ENCODE peak calls at places on chromosome 17, in eight cellular contexts. S is uterus, Q is cardiac fibroblast, R is IMR-90, E is PC-3, A is AG09319, G is H9, F is BJ. H is an unnamed sample.

GRCh38 chr17:57432507-57433277 is 176.4 kb downstream of the MSI2 start:
- DNase-seq in F (no peak), A (no peak), E (no peak), Q (no peak), S (no peak), R (no peak), G (no peak), H (no peak)

GRCh38 chr17:82948081-82948511 is 108.3 kb upstream of the ZNF750 start:
- DNase-seq in F (no peak), R (no peak), A (no peak), S (peak; percentile 7), E (no peak), Q (no peak), G (no peak), H (no peak)

GRCh38 chr17:68580236-68580903 is 20.8 kb downstream of the FAM20A start:
- DNase-seq in S (peak; percentile 48), E (no peak), A (peak; percentile 81), R (peak; percentile 17), Q (peak; percentile 82), F (peak; percentile 73), G (no peak), H (peak; percentile 64)

GRCh38 chr17:40564883-40565744 is at the start of gene CCR7:
- DNase-seq in E (no peak), A (no peak), G (peak; percentile 38), S (no peak), Q (no peak), R (no peak), F (no peak), H (no peak)

GRCh38 chr17:81553616-81554181 is 1.5 kb upstream of the FAAP100 start:
- DNase-seq in Q (peak; percentile 97), F (peak; percentile 76), G (no peak), E (peak; percentile 89), A (no peak), S (peak; percentile 72), R (peak; percentile 99), H (peak; percentile 89)

GRCh38 chr17:69246726-69247375 is 18.2 kb upstream of the ABCA10 start:
- DNase-seq in S (no peak), R (peak; percentile 55), E (peak; percentile 81), G (no peak), Q (peak; percentile 79), F (no peak), A (peak; percentile 15), H (peak; percentile 62)

GRCh38 chr17:76146053-76146875 is 5.2 kb upstream of the FOXJ1 start:
- DNase-seq in F (no peak), S (no peak), Q (peak; percentile 2), R (peak; percentile 11), A (no peak), E (peak; percentile 39), G (no peak), H (no peak)

GRCh38 chr17:46097497-46097896 is 95.7 kb downstream of the KANSL1 start:
- DNase-seq in Q (peak; percentile 66), E (no peak), F (no peak), S (no peak), A (no peak), G (no peak), R (peak; percentile 28), H (peak; percentile 40)

GRCh38 chr17:61504697-61505096 is 52.5 kb downstream of the TBX4 start:
- DNase-seq in S (no peak), E (peak; percentile 68), F (peak; percentile 92), A (peak; percentile 83), Q (peak; percentile 86), G (no peak), R (peak; percentile 96), H (peak; percentile 75)

GRCh38 chr17:37824534-37825485 is 80.0 kb upstream of the HNF1B start:
- DNase-seq in E (peak; percentile 63), S (no peak), R (peak; percentile 90), A (no peak), F (peak; percentile 47), Q (peak; percentile 67), G (peak; percentile 84), H (peak; percentile 73)

GRCh38 chr17:58759522-58759921 is 3.9 kb downstream of the PPM1E start:
- DNase-seq in R (no peak), E (no peak), Q (no peak), A (no peak), S (no peak), G (no peak), F (no peak), H (no peak)

GRCh38 chr17:72838068-72838467 is 254.4 kb downstream of the SLC39A11 start:
- DNase-seq in A (no peak), R (no peak), G (no peak), Q (no peak), F (no peak), S (no peak), E (no peak), H (no peak)

DNA sequence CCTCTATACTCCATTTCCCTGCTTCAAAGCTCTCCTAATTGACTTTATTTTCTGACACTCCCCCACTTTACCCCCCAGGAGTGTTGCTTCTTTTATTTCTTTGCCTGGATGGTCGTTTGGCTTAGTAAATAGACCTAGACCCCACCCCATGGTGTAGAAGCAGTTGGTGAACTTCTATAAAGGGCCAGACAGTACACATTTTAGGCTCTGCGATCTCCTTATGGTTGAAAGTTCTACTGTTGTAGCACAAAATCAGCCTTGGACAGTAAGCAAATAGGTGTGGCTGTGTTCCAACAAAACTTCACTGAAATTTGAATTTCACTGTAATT is 31.9 kb downstream of the ZNF287 start:
- DNase-seq in F (no peak), Q (no peak), S (no peak), G (no peak), E (no peak), R (no peak), A (no peak), H (no peak)
- TF ChIP-seq CTCF in F (no peak), Q (no peak), S (no peak), G (no peak), E (no peak), R (no peak), A (no peak), H (no peak)

DNA sequence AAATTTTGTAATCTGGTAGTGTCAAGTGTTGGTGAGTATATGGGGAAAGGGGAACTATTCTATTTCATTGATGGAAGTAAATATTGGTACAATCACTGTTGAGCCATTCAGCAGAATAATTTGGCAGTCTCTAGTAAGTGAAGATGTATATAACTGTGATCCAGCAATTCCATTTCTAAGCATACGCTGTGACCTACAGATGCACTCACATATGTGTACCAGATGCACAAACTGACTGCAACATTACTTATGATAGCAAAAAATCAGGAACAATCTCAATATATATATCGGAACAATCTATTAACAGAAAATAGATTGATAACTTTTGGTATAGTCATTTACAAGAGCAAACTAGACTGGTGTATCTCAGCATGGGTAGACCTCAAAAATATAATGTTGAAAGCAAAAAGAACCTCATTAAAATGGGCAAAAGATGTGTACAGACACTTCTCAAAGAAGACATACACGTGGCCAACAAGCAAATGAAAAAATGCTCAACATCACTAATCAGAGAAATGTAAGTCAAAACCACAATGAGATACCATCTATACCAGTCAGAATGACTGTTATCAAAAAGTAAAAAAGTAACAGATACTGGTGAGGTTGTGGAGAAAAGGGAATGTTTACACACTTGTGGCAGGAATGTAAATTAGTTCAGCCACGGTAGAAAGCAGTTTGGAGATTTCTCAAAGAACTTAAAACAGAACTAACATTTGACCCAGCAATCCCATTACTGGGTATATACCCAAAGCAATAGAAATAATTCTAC is 20.8 kb downstream of the ADAP2 start:
- DNase-seq in F (no peak), A (no peak), Q (no peak), G (no peak), S (no peak), R (peak; percentile 62), E (no peak), H (no peak)
- TF ChIP-seq CTCF in F (peak; percentile 23), A (no peak), Q (no peak), G (no peak), S (no peak), R (peak; percentile 36), E (no peak), H (no peak)

GRCh38 chr17:31061678-31062077 is 33.1 kb upstream of the NF1 start:
- DNase-seq in G (peak; percentile 78), R (no peak), Q (no peak), S (no peak), E (no peak), A (no peak), F (no peak), H (no peak)
- TF ChIP-seq CTCF in G (peak; percentile 68), R (no peak), Q (peak; percentile 20), S (no peak), E (no peak), A (no peak), F (no peak), H (no peak)

GRCh38 chr17:10697092-10698081 is at the start of the genes ADPRM and SCO1:
- DNase-seq in A (peak; percentile 81), R (peak; percentile 93), F (peak; percentile 60), Q (peak; percentile 93), G (peak; percentile 98), S (peak; percentile 93), E (peak; percentile 90), H (peak; percentile 93)
- TF ChIP-seq CTCF in A (peak; percentile 52), R (peak; percentile 49), F (peak; percentile 60), Q (peak; percentile 43), G (peak; percentile 53), S (peak; percentile 32), E (peak; percentile 28), H (peak; percentile 22)

DNA sequence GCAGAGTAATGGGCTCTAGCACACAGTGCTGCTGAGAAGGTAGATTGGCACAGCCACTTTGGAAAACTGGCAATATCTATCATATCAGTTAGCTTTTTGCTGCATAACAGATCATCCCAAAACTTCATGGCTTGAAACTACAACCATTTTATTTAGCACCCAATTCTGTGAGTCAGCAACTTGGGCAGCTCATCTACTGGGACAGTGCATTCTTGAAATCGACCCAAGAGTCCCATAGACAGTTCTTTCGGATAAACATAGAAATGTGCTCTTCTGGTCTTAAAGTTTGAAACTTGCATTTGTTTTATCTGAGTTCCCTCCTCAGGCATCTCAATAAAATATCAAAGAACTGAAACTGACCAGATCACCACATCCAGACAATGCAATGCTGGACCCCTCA is 76.7 kb downstream of the CEP112 start:
- DNase-seq in E (no peak), A (no peak), R (peak; percentile 43), S (no peak), F (peak; percentile 20), G (no peak), Q (peak; percentile 60), H (no peak)
- TF ChIP-seq CTCF in E (no peak), A (no peak), R (no peak), S (no peak), F (no peak), G (no peak), Q (no peak), H (no peak)

DNA sequence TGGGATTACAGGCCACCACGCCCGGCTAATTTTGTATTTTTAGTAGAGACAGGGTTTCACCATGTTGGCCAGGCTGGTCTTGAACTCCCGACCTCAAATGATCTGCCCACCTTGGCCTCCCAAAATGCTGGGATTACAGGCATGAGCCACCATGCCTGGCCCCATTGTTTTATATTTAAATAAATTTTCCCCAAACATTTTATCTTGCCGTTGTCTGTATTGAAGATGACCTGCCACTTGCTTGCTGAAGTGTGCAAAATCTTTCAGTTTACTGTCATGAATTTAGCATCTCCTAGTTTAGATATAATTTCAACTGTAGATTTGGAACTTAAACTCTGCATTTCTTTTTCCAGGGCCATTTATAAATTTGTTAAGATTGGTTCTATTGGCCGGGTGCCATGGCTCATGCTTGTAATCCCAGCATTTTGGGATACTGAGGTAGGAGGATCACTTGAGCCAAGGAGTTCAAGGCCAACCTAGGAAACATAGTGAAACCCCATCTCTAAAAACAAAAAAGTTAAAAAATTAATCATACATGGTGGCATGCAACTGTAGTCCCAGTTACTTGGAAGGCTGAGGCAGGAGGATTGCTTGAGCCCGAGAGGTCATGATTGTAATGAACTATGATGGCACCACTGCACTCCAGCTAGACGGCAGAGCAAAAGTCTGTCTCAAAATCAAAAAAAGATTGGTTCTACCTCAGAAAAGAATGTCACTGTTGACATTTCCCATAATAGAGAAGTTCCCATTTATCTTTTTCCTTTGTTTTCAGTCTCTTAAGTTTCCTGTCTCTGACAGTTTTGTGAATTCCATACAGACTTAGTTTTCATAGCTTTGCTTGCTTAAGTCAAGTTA is 84.4 kb downstream of the VMP1 start:
- DNase-seq in Q (peak; percentile 94), F (no peak), A (no peak), R (peak; percentile 63), E (no peak), G (no peak), S (no peak), H (no peak)
- TF ChIP-seq CTCF in Q (no peak), F (no peak), A (no peak), R (no peak), E (no peak), G (no peak), S (no peak), H (no peak)

H was measured in MCF 10A.